ENCODE peak calls at places on chromosomes 2 and 18, in five cellular contexts. G, Z, P, V and N are unnamed samples. For H3K4me1, the result is how much of the 10 kb centered on the place peaks cover.

GRCh38 chr18:34942276-34942675 is 98.9 kb upstream of the MAPRE2 start:
- DNase-seq in G (no peak), Z (no peak), P (no peak), V (no peak), N (no peak)

GRCh38 chr2:162072976-162073775 is 839 bp downstream of the DPP4 start:
- DNase-seq in G (peak), Z (no peak), P (no peak), V (peak), N (peak)

GRCh38 chr2:9909106-9909505 is 42.4 kb upstream of the GRHL1 start:
- DNase-seq in G (peak), Z (no peak), P (no peak), V (no peak), N (no peak)

GRCh38 chr2:239233576-239233975 is 167.2 kb downstream of the HDAC4 start:
- DNase-seq in G (no peak), Z (no peak), P (no peak), V (no peak), N (no peak)

GRCh38 chr18:24014062-24014985 is at the start of gene TTC39C:
- DNase-seq in G (peak), Z (peak), P (peak), V (peak), N (no peak)

GRCh38 chr2:151095463-151095862 is 166.2 kb downstream of the RBM43 start:
- DNase-seq in G (no peak), Z (no peak), P (no peak), V (no peak), N (no peak)

GRCh38 chr2:51953931-51954330 is 922.0 kb upstream of the NRXN1 start:
- DNase-seq in G (no peak), Z (no peak), P (no peak), V (no peak), N (no peak)

GRCh38 chr2:170163666-170164065 is 14.3 kb upstream of the MYO3B start:
- DNase-seq in G (no peak), Z (no peak), P (no peak), V (no peak), N (no peak)

GRCh38 chr2:50729306-50730105 is 302.4 kb downstream of the NRXN1 start:
- DNase-seq in G (no peak), Z (no peak), P (no peak), V (no peak), N (no peak)

GRCh38 chr2:141242008-141242407 is 888.8 kb downstream of the LRP1B start:
- DNase-seq in G (no peak), Z (no peak), P (no peak), V (no peak), N (no peak)

GRCh38 chr2:16051046-16051489 is 110.7 kb downstream of the MYCN start:
- DNase-seq in G (no peak), Z (peak), P (no peak), V (no peak), N (no peak)

GRCh38 chr18:22433960-22434359 is 16.2 kb upstream of the CTAGE1 start:
- DNase-seq in G (peak), Z (no peak), P (no peak), V (no peak), N (no peak)

GRCh38 chr2:171958475-171958874 is 36.2 kb downstream of the HAT1 start:
- DNase-seq in G (peak), Z (no peak), P (no peak), V (no peak), N (no peak)

GRCh38 chr18:73688851-73689659 is 458.6 kb downstream of the FBXO15 start:
- DNase-seq in G (peak), Z (no peak), P (peak), V (no peak), N (peak)

GRCh38 chr18:21433436-21433835 is 167.1 kb downstream of the ESCO1 start:
- DNase-seq in G (no peak), Z (no peak), P (no peak), V (no peak), N (no peak)

GRCh38 chr18:47870605-47871004 is 59.9 kb downstream of the SMAD2 start:
- DNase-seq in G (no peak), Z (no peak), P (no peak), V (no peak), N (no peak)

GRCh38 chr2:234852941-234853340 is 98.9 kb upstream of the SH3BP4 start:
- DNase-seq in G (no peak), Z (no peak), P (no peak), V (no peak), N (no peak)

GRCh38 chr18:74522635-74523548 is 11.4 kb upstream of the CNDP1 start:
- DNase-seq in G (peak), Z (no peak), P (no peak), V (no peak), N (no peak)

GRCh38 chr18:63410792-63411191 is 11.5 kb downstream of the VPS4B start:
- DNase-seq in G (peak), Z (peak), P (no peak), V (no peak), N (no peak)

GRCh38 chr2:108492364-108492763 is 41.9 kb upstream of the LIMS1 start:
- DNase-seq in G (peak), Z (peak), P (no peak), V (no peak), N (no peak)

GRCh38 chr2:158932246-158932645 is 36.2 kb upstream of the TANC1 start:
- DNase-seq in G (peak), Z (no peak), P (no peak), V (no peak), N (no peak)

GRCh38 chr2:197207106-197207505 is 103.5 kb downstream of the ANKRD44 start:
- DNase-seq in G (no peak), Z (no peak), P (no peak), V (no peak), N (no peak)

GRCh38 chr18:3605562-3606443 is 155.8 kb downstream of the TGIF1 start:
- DNase-seq in G (peak), Z (peak), P (no peak), V (no peak), N (no peak)

GRCh38 chr2:180169474-180169873 is 162.4 kb upstream of the CWC22 start:
- DNase-seq in G (no peak), Z (no peak), P (no peak), V (no peak), N (no peak)

GRCh38 chr2:28674062-28674712 is 77.4 kb upstream of the PPP1CB start:
- DNase-seq in G (peak), Z (no peak), P (no peak), V (no peak), N (no peak)

GRCh38 chr2:69204654-69205053 is 182.4 kb downstream of the GFPT1 start:
- DNase-seq in G (no peak), Z (no peak), P (no peak), V (no peak), N (no peak)

GRCh38 chr2:795245-796041 is 118.2 kb upstream of the TMEM18 start:
- DNase-seq in G (no peak), Z (no peak), P (no peak), V (no peak), N (no peak)

GRCh38 chr2:237699870-237700582 is 72.6 kb downstream of the LRRFIP1 start:
- DNase-seq in G (no peak), Z (no peak), P (no peak), V (no peak), N (no peak)

GRCh38 chr18:7366597-7366996 is 135.7 kb downstream of the LRRC30 start:
- DNase-seq in G (no peak), Z (no peak), P (no peak), V (no peak), N (no peak)

GRCh38 chr18:34697891-34698290 is 12.2 kb upstream of the DTNA start:
- DNase-seq in G (no peak), Z (no peak), P (no peak), V (no peak), N (no peak)

GRCh38 chr18:75132931-75133525 is 75.9 kb downstream of the PTGR3 start:
- DNase-seq in G (no peak), Z (no peak), P (no peak), V (no peak), N (no peak)

GRCh38 chr18:22172594-22173049 is 3.2 kb downstream of the GATA6 start:
- DNase-seq in G (peak), Z (no peak), P (no peak), V (no peak), N (no peak)

GRCh38 chr2:106117347-106117746 is 76.8 kb downstream of the UXS1 start:
- DNase-seq in G (no peak), Z (no peak), P (no peak), V (no peak), N (no peak)

GRCh38 chr2:173750332-173750731 is 214.8 kb downstream of the SP3 start:
- DNase-seq in G (peak), Z (peak), P (peak), V (no peak), N (no peak)

GRCh38 chr2:199911877-199912161 is 726 bp downstream of the C2orf69 start:
- DNase-seq in G (no peak), Z (no peak), P (no peak), V (no peak), N (no peak)

GRCh38 chr2:53668624-53669026 is 99.0 kb upstream of the CHAC2 start:
- DNase-seq in G (no peak), Z (no peak), P (no peak), V (no peak), N (no peak)

GRCh38 chr2:165876712-165877111 is 76.9 kb downstream of the TTC21B start:
- DNase-seq in G (no peak), Z (no peak), P (no peak), V (no peak), N (no peak)

GRCh38 chr2:38260469-38260868 is 116.6 kb downstream of the ATL2 start:
- DNase-seq in G (no peak), Z (no peak), P (no peak), V (no peak), N (no peak)

GRCh38 chr2:239828192-239828972 is 196.8 kb downstream of the NDUFA10 start:
- DNase-seq in G (no peak), Z (no peak), P (no peak), V (no peak), N (no peak)

GRCh38 chr2:177242136-177242987 is 22.2 kb downstream of the NFE2L2 start:
- DNase-seq in G (peak), Z (peak), P (no peak), V (no peak), N (no peak)

GRCh38 chr2:177243073-177243472 is 21.5 kb downstream of the NFE2L2 start:
- DNase-seq in G (no peak), Z (no peak), P (no peak), V (no peak), N (no peak)

GRCh38 chr2:177245010-177245422 is 19.5 kb downstream of the NFE2L2 start:
- DNase-seq in G (peak), Z (peak), P (no peak), V (no peak), N (no peak)

GRCh38 chr2:177244244-177244771 is 20.2 kb downstream of the NFE2L2 start:
- DNase-seq in G (no peak), Z (no peak), P (no peak), V (no peak), N (no peak)

GRCh38 chr2:177243476-177243875 is 21.1 kb downstream of the NFE2L2 start:
- DNase-seq in G (no peak), Z (no peak), P (no peak), V (no peak), N (no peak)
- H3K4me1 ChIP-seq in G (under half), Z (half or more), P (under half), V (half or more), N (under half)

DNA sequence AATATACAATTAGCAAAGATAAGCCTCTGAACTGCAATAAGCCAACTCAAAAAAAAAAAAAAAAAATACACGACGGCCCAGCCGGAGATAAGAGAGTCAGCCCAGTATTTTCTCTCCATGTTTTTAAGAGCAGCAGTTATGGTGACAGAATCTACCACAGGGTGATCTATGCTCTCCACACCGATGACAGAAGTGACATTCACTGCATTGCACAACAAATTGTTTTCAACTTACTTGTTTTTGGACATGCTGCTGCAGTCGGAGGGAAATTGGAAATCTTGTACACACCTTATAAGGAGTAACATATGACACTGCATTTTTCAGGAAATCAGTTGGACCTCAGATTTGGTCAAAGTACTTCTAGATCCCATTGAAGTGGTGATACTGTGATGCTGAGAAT is 23.3 kb upstream of the APOB start:
- DNase-seq in G (no peak), Z (no peak), P (no peak), V (no peak), N (no peak)
- H3K27ac ChIP-seq in G (no peak), Z (no peak), P (no peak), V (no peak), N (no peak)

DNA sequence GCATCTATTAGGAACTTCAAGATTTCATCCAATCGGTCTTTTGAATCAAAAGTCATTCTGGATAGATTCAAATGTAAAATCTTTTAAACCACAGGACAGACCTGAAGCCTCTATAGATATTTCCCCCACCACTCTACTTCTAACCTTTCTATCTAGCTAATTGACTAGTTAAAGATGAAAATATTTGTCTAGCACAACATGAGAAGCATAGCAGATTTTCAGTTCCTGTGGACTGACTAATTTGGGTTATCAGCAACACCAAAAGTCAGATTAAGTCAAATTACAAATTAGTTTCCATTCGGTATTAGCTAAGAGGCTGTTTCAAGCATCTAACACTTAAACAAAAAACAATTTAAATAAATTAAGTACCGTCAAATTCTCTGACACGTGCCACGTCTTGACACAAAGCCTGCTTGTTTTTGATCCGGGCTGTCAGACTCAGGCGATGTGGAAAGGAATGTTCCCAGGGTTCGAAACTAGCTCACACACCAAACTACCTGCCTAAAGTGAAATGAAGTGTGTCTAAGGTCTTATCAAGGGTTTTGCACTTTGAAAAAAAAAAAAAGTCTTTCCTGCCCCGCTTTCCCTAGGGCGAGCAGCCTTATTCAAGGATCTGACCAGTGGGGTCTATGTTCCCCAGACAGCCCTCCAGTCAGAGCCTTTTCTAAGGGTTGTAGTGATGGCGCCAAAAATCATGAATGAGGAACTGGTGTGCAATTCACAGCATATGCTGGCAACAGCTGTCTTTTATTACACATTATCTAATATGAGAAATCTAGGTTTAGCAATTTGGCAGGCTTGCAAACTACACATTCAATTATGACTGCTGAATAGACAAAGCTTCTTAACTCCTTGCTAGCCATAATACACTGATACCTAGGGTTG is 4.7 kb downstream of the CYTIP start:
- DNase-seq in G (peak), Z (no peak), P (no peak), V (no peak), N (no peak)
- H3K4me1 ChIP-seq in G (under half), Z (under half), P (under half), V (under half), N (under half)

GRCh38 chr2:157228946-157229345 is 28.6 kb upstream of the GALNT5 start:
- DNase-seq in G (no peak), Z (no peak), P (no peak), V (no peak), N (no peak)

GRCh38 chr2:157233506-157233905 is 24.0 kb upstream of the GALNT5 start:
- DNase-seq in G (peak), Z (no peak), P (no peak), V (no peak), N (no peak)

GRCh38 chr2:157227592-157227991 is 29.9 kb upstream of the GALNT5 start:
- DNase-seq in G (no peak), Z (no peak), P (no peak), V (no peak), N (no peak)

GRCh38 chr2:157231476-157231875 is 26.0 kb upstream of the GALNT5 start:
- DNase-seq in G (peak), Z (no peak), P (no peak), V (no peak), N (no peak)

DNA sequence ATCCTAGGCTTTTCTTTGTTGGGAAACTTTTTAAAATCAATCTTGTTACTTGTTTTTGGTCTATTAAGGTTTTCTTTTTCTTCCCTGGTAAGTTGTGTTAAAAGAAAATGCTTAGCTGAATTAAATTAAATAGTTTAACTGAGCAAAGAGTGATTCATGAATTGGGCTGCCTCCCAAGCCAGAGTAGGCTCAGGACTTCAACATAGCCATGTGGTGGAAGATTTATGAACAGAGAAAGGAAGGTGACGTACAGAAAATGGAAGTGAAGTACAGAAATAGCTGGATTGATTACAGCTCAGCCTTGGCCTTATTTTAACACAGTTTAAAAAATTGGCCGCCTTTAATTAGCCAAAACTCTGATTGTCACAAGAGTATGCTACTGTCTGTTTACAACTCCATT is 27.9 kb upstream of the GALNT5 start:
- DNase-seq in G (peak), Z (no peak), P (no peak), V (no peak), N (no peak)
- H3K27ac ChIP-seq in G (peak), Z (no peak), P (no peak), V (no peak), N (no peak)

GRCh38 chr2:2558476-2558875 is 227.4 kb upstream of the MYT1L start:
- DNase-seq in G (no peak), Z (no peak), P (no peak), V (no peak), N (no peak)
- H3K4me1 ChIP-seq in G (under half), Z (under half), P (under half), V (under half), N (under half)

GRCh38 chr2:215920244-215921100 is 92.9 kb downstream of the MREG start:
- DNase-seq in G (peak), Z (peak), P (peak), V (peak), N (peak)
- H3K27ac ChIP-seq in G (no peak), Z (no peak), P (no peak), V (no peak), N (no peak)

DNA sequence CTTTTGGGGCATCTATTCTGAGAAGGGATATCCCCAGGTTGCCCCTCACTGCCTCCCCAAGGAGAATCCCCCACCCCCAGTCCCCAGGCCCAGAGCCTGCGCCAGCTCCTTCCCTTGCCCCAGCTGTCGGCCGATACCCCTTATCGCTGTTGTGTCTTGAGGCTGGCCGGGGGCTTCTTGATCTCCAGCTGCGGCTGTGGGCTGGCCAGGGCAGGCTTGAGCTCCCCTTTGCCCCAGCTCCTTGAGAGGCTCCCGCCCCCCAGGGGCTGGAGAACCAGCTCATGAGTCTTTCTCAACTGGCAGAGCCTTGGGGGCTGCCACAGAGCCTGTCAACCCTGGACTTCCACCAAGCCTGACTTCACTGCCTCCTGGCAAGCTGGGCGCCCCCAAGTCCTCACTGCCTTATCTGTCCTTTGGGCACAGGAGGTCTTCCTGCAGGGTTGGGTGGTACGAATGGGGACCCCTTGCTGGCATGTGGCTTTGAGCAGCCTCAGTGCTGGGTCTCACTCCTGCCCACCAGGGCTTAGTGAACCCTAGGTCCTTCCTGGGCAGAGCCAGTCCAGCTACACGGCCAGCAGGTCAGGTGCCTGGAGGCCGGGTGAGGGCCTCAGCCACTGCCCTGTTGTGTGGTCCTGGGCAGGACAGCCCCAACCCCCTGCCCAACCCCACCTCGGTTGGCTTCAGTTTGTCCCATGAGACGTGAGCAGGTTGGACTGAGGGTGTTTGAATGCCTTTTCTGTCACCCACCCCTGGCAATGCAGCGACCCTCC is 29.5 kb downstream of the INHBB start:
- DNase-seq in G (no peak), Z (no peak), P (no peak), V (no peak), N (no peak)
- H3K4me1 ChIP-seq in G (under half), Z (under half), P (under half), V (under half), N (under half)

DNA sequence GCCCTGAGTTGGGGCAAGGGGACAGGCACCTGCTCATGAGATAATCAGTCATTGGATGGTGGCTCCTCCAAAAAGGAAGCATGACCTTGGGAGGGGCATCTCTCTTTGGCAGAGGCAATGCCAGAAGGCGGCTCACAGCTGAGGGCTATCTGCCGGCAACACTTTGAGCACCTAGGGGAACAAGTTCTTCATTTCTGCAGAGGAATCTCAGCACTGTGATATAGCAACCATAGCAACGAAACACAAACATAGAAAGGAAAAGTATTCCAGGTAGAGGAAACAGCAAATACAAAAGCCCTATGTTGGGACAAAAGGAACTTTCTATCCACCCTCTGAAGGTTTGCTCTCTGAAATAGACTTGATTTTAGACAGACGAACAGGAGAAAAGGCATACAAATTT is 89.1 kb upstream of the NEDD4L start:
- DNase-seq in G (no peak), Z (peak), P (no peak), V (no peak), N (no peak)
- H3K27ac ChIP-seq in G (no peak), Z (no peak), P (no peak), V (no peak), N (no peak)